ENCODE peak calls at places on chromosome 7, in nine cellular contexts. X is HL-60, P is nephron progenitor cell, N is spleen, H is IMR-90, Z is A549, E is brain microvascular endothelial cell, J is AG04450, W is dorsolateral prefrontal cortex. V is an unnamed sample.

GRCh38 chr7:137687556-137688280 is 159.1 kb downstream of the DGKI start:
- DNase-seq in X (no peak), P (no peak), N (no peak), H (peak; percentile 71), Z (no peak), E (peak; percentile 66), J (no peak), W (no peak), V (peak; percentile 51)

GRCh38 chr7:11300231-11300630 is 326.6 kb downstream of the PHF14 start:
- DNase-seq in X (no peak), P (no peak), N (no peak), H (no peak), Z (no peak), E (no peak), J (no peak), W (no peak), V (no peak)

GRCh38 chr7:115306541-115306940 is 384.6 kb downstream of the MDFIC start:
- DNase-seq in X (no peak), P (no peak), N (no peak), H (no peak), Z (no peak), E (no peak), J (no peak), W (no peak), V (no peak)

GRCh38 chr7:87926581-87927461 is 7.2 kb upstream of the ADAM22 start:
- DNase-seq in X (no peak), P (peak; percentile 15), N (no peak), H (no peak), Z (no peak), E (peak; percentile 74), J (no peak), W (peak; percentile 54), V (no peak)

GRCh38 chr7:149133311-149133710 is 7.2 kb upstream of the ZNF425 start:
- DNase-seq in X (no peak), P (no peak), N (no peak), H (no peak), Z (no peak), E (no peak), J (no peak), W (no peak), V (no peak)

GRCh38 chr7:70799841-70800405 is 332.0 kb upstream of the GALNT17 start:
- DNase-seq in X (no peak), P (no peak), N (no peak), H (no peak), Z (no peak), E (no peak), J (no peak), W (no peak), V (no peak)

GRCh38 chr7:134584290-134584689 is 35.4 kb downstream of the AKR1B15 start:
- DNase-seq in X (no peak), P (no peak), N (no peak), H (no peak), Z (no peak), E (no peak), J (no peak), W (no peak), V (no peak)

GRCh38 chr7:106038916-106039315 is 73.2 kb downstream of the SYPL1 start:
- DNase-seq in X (no peak), P (no peak), N (no peak), H (no peak), Z (no peak), E (no peak), J (no peak), W (no peak), V (no peak)

GRCh38 chr7:70726951-70727378 is 405.0 kb upstream of the GALNT17 start:
- DNase-seq in X (no peak), P (no peak), N (no peak), H (no peak), Z (no peak), E (no peak), J (no peak), W (no peak), V (no peak)

GRCh38 chr7:114944742-114945625 is 23.1 kb downstream of the MDFIC start:
- DNase-seq in X (no peak), P (peak; percentile 33), N (no peak), H (peak; percentile 94), Z (no peak), E (peak; percentile 90), J (peak; percentile 73), W (peak; percentile 3), V (peak; percentile 81)

GRCh38 chr7:105599551-105599950 is 18.3 kb upstream of the EFCAB10 start:
- DNase-seq in X (no peak), P (no peak), N (no peak), H (no peak), Z (no peak), E (no peak), J (no peak), W (no peak), V (no peak)

GRCh38 chr7:32070051-32070405 is 179 bp downstream of the PDE1C start:
- DNase-seq in X (no peak), P (no peak), N (no peak), H (no peak), Z (no peak), E (no peak), J (no peak), W (no peak), V (no peak)

GRCh38 chr7:99098824-99099498 is 44.9 kb downstream of the SMURF1 start:
- DNase-seq in X (no peak), P (no peak), N (no peak), H (no peak), Z (peak; percentile 76), E (no peak), J (no peak), W (no peak), V (peak; percentile 39)

GRCh38 chr7:103031024-103031423 is 43.6 kb downstream of the FBXL13 start:
- DNase-seq in X (no peak), P (no peak), N (no peak), H (no peak), Z (no peak), E (no peak), J (no peak), W (no peak), V (no peak)

GRCh38 chr7:103025341-103025740 is 49.3 kb downstream of the FBXL13 start:
- DNase-seq in X (peak; percentile 67), P (no peak), N (no peak), H (no peak), Z (no peak), E (no peak), J (no peak), W (no peak), V (no peak)
- TF ChIP-seq CTCF in X (no peak), P (no peak), N (no peak), H (no peak), Z (no peak), E (no peak), J (no peak), W (no peak), V (no peak)

GRCh38 chr7:128352636-128353035 is 8.9 kb downstream of the PRRT4 start:
- DNase-seq in X (no peak), P (peak; percentile 23), N (no peak), H (no peak), Z (no peak), E (no peak), J (no peak), W (no peak), V (no peak)

GRCh38 chr7:128353189-128353588 is 8.3 kb downstream of the PRRT4 start:
- DNase-seq in X (no peak), P (no peak), N (no peak), H (no peak), Z (no peak), E (no peak), J (no peak), W (no peak), V (no peak)

GRCh38 chr7:128350708-128351295 is 7.1 kb upstream of the RBM28 start:
- DNase-seq in X (no peak), P (no peak), N (no peak), H (no peak), Z (no peak), E (no peak), J (no peak), W (no peak), V (no peak)

GRCh38 chr7:128351296-128352123 is 7.8 kb upstream of the RBM28 start:
- DNase-seq in X (no peak), P (no peak), N (peak; percentile 80), H (no peak), Z (no peak), E (no peak), J (no peak), W (no peak), V (no peak)

GRCh38 chr7:128352138-128352537 is 8.4 kb upstream of the RBM28 start:
- DNase-seq in X (no peak), P (peak; percentile 17), N (peak; percentile 85), H (peak; percentile 10), Z (peak; percentile 22), E (no peak), J (no peak), W (peak; percentile 47), V (no peak)
- TF ChIP-seq CTCF in X (no peak), P (no peak), N (peak; percentile 61), H (peak; percentile 48), Z (no peak), E (peak; percentile 49), J (peak; percentile 40), W (peak; percentile 48), V (peak; percentile 58)

DNA sequence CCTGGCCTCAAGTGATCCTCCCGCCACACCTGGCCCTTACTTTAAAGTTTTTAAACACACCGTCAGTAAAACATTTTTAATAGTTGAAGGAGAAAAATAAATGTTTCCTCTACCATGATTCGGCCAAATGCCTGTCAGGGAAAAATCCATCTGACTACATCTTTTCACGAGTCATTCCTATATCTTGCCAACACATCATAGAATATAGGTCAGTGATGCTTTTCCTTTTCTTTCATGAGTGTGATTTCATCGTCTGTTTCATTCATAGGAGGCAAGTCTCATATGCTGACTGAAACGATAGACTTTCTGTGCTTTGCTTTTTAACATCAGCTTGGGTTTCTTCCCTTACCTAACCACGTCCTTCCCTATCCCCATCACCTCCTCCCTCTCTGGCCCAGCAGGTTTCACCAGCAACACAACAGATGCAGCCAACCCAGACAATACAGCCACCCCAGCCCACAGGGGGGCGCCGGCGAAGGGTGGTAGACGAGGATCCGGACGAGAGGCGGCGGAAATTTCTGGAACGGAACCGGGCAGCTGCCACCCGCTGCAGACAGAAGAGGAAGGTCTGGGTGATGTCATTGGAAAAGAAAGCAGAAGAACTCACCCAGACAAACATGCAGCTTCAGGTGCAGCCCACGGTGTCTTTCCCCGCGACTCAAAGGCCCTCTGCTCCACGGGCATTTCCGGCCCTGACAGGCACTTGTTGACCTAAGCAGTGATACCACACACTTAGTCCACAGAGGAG is 149.2 kb downstream of the TRIL start:
- DNase-seq in X (no peak), P (no peak), N (peak; percentile 81), H (peak; percentile 69), Z (no peak), E (no peak), J (no peak), W (no peak), V (peak; percentile 4)
- TF ChIP-seq CTCF in X (no peak), P (no peak), N (no peak), H (no peak), Z (no peak), E (peak; percentile 33), J (no peak), W (peak; percentile 1), V (no peak)

DNA sequence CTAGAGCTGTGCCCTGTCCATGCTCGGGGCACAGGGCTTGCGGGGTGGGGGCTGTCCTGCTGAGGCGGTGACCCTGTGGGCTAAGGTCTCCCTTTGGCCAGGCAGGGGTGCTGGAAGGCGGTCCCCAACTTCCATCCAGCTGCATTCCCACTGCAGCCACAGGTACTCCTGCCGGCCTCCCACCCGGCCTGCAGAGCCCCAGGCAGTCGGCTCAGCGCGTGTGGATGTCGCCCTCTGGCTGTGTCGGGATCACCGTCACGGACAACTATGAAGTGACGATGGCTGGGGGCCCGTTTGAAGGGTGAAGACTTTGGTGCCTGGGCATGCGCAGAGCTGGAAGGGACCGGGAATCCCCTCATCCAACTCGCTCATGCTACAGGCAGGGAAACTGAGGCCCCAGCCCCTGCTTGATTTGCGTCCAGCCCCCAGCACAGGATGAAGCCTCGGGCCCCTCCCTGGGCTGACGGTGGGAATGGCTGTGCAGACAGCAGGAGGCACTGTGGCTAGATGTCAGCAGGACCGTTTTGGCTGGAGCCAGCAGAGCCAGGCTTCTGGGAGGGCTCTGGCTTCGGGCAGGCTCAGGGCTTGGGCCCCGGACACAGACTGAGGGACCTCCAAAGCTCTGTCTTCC is 2.3 kb upstream of the TMEM184A start:
- DNase-seq in X (no peak), P (no peak), N (no peak), H (no peak), Z (peak; percentile 51), E (no peak), J (no peak), W (no peak), V (no peak)
- TF ChIP-seq CTCF in X (no peak), P (no peak), N (no peak), H (no peak), Z (peak; percentile 19), E (peak; percentile 54), J (peak; percentile 18), W (no peak), V (peak; percentile 68)

V was measured in HFFc6.